ENCODE peak calls at places on chromosome 14, in seven cellular contexts. I is natural killer cell treated with Interleukin-12 subunit alpha and Interleukin-12 subunit beta and Interleukin-15 and Interleukin-18, amount 100 ng/mL, for 72 hours; O is OCI-LY7; K is NCI-H1417 treated with DMSO at 0.1 percent for 48 hours; W is stimulated activated CD4-positive, alpha-beta T cell treated with anti-CD3 and anti-CD28 coated beads, Interleukin-2, amount 100 ng/mL, for 48 hours; A is activated naive CD4-positive, alpha-beta T cell; Y is T-helper 1 cell. D is an unnamed sample.
A peak's percentile ranks its signal among the peaks of the same experiment; 100 is the strongest.

GRCh38 chr14:96263347-96264199 is 7.6 kb downstream of the BDKRB1 start:
- DNase-seq in I (no peak), O (peak; percentile 2), K (no peak), W (no peak), A (no peak), Y (no peak), D (no peak)

GRCh38 chr14:99564256-99564902 is 39.6 kb downstream of the CCDC85C start:
- DNase-seq in I (no peak), O (no peak), K (no peak), W (no peak), A (no peak), Y (no peak), D (no peak)

GRCh38 chr14:100531591-100532121 is 55.6 kb downstream of the BEGAIN start:
- DNase-seq in I (no peak), O (no peak), K (no peak), W (no peak), A (no peak), Y (no peak), D (peak; percentile 8)

GRCh38 chr14:99064262-99064954 is 207.6 kb downstream of the BCL11B start:
- DNase-seq in I (no peak), O (no peak), K (no peak), W (no peak), A (no peak), Y (no peak), D (no peak)

GRCh38 chr14:105086833-105087307 is 21.6 kb upstream of the GPR132 start:
- DNase-seq in I (peak; percentile 93), O (peak; percentile 80), K (no peak), W (peak; percentile 89), A (peak; percentile 74), Y (peak; percentile 87), D (peak; percentile 81)

GRCh38 chr14:58789756-58790155 is 152.0 kb downstream of the DACT1 start:
- DNase-seq in I (no peak), O (no peak), K (no peak), W (no peak), A (no peak), Y (no peak), D (no peak)

GRCh38 chr14:93909429-93910128 is 17.6 kb upstream of the FAM181A start:
- DNase-seq in I (no peak), O (no peak), K (no peak), W (no peak), A (no peak), Y (no peak), D (no peak)

GRCh38 chr14:24390696-24391468 is 7.9 kb upstream of the NYNRIN start:
- DNase-seq in I (no peak), O (peak; percentile 24), K (no peak), W (no peak), A (no peak), Y (no peak), D (no peak)

GRCh38 chr14:103057028-103057371 is 349 bp downstream of the CDC42BPB start:
- DNase-seq in I (no peak), O (no peak), K (no peak), W (no peak), A (no peak), Y (no peak), D (no peak)

GRCh38 chr14:50955373-50956043 is 11.2 kb upstream of the PYGL start:
- DNase-seq in I (no peak), O (peak; percentile 25), K (no peak), W (peak; percentile 23), A (no peak), Y (peak; percentile 27), D (no peak)

GRCh38 chr14:68910540-68910939 is 68.6 kb downstream of the ACTN1 start:
- DNase-seq in I (no peak), O (peak; percentile 10), K (no peak), W (no peak), A (no peak), Y (no peak), D (no peak)

GRCh38 chr14:30681752-30682355 is 59.7 kb downstream of the SCFD1 start:
- DNase-seq in I (no peak), O (peak; percentile 11), K (no peak), W (no peak), A (no peak), Y (no peak), D (no peak)

GRCh38 chr14:22400590-22401259 is 188.3 kb downstream of the DAD1 start:
- DNase-seq in I (no peak), O (no peak), K (no peak), W (no peak), A (no peak), Y (no peak), D (no peak)

GRCh38 chr14:25400607-25401206 is 350.8 kb upstream of the STXBP6 start:
- DNase-seq in I (peak; percentile 62), O (peak; percentile 54), K (peak; percentile 13), W (peak; percentile 14), A (no peak), Y (peak; percentile 27), D (no peak)